ENCODE peak calls at places on chromosomes 11 and 22, in ten cellular contexts. V, J, Y, P, U, E, Z, K, N and X are unnamed samples.

GRCh38 chr22:27317961-27318360 is 483.6 kb downstream of the MN1 start:
- DNase-seq in V (no peak), J (no peak), Y (no peak), P (no peak), U (no peak), E (no peak), Z (no peak), K (no peak), N (no peak), X (no peak)

GRCh38 chr22:27438271-27438980 is 363.1 kb downstream of the MN1 start:
- DNase-seq in V (no peak), J (peak), Y (no peak), P (peak), U (no peak), E (peak), Z (peak), K (peak), N (no peak), X (no peak)

GRCh38 chr11:120660024-120660565 is 148.5 kb downstream of the GRIK4 start:
- DNase-seq in V (peak), J (peak), Y (no peak), P (no peak), U (peak), E (no peak), Z (peak), K (peak), N (peak), X (peak)

GRCh38 chr11:32333335-32333991 is 101.9 kb downstream of the WT1 start:
- DNase-seq in V (peak), J (peak), Y (peak), P (peak), U (peak), E (no peak), Z (peak), K (peak), N (peak), X (peak)

GRCh38 chr11:99383628-99384300 is 363.0 kb downstream of the CNTN5 start:
- DNase-seq in V (no peak), J (no peak), Y (no peak), P (no peak), U (no peak), E (no peak), Z (no peak), K (no peak), N (no peak), X (no peak)

GRCh38 chr11:34281256-34281655 is 76.6 kb downstream of the ABTB2 start:
- DNase-seq in V (no peak), J (peak), Y (no peak), P (no peak), U (peak), E (no peak), Z (peak), K (no peak), N (no peak), X (no peak)

GRCh38 chr11:70628881-70629844 is 230.8 kb downstream of the CTTN start:
- DNase-seq in V (no peak), J (no peak), Y (no peak), P (no peak), U (peak), E (no peak), Z (no peak), K (no peak), N (no peak), X (no peak)

GRCh38 chr11:80773919-80774318 is 1333.1 kb upstream of the TENM4 start:
- DNase-seq in V (no peak), J (no peak), Y (no peak), P (no peak), U (no peak), E (no peak), Z (no peak), K (no peak), N (no peak), X (no peak)

GRCh38 chr11:88538088-88538487 is 200.6 kb upstream of the CTSC start:
- DNase-seq in V (no peak), J (peak), Y (no peak), P (no peak), U (no peak), E (no peak), Z (peak), K (peak), N (no peak), X (no peak)

GRCh38 chr22:43066134-43066533 is 23.1 kb downstream of the TTLL1 start:
- DNase-seq in V (no peak), J (no peak), Y (no peak), P (no peak), U (peak), E (no peak), Z (no peak), K (no peak), N (no peak), X (no peak)

GRCh38 chr22:20457506-20458240 is 20.0 kb upstream of the SCARF2 start:
- DNase-seq in V (no peak), J (no peak), Y (no peak), P (peak), U (no peak), E (no peak), Z (no peak), K (no peak), N (no peak), X (no peak)

GRCh38 chr22:42364641-42365336 is 67.4 kb downstream of the NFAM1 start:
- DNase-seq in V (no peak), J (peak), Y (no peak), P (peak), U (peak), E (peak), Z (no peak), K (peak), N (no peak), X (no peak)

GRCh38 chr11:111512296-111513239 is at the start of gene BTG4:
- DNase-seq in V (peak), J (no peak), Y (no peak), P (peak), U (peak), E (no peak), Z (no peak), K (peak), N (peak), X (peak)

GRCh38 chr22:45717787-45718186 is 46.2 kb downstream of the ATXN10 start:
- DNase-seq in V (no peak), J (peak), Y (no peak), P (no peak), U (no peak), E (no peak), Z (peak), K (peak), N (no peak), X (no peak)

GRCh38 chr22:45468872-45469572 is 33.7 kb upstream of the FBLN1 start:
- DNase-seq in V (no peak), J (peak), Y (no peak), P (no peak), U (peak), E (no peak), Z (peak), K (peak), N (no peak), X (no peak)

GRCh38 chr22:30990675-30991074 is 21.6 kb downstream of the TUG1 start:
- DNase-seq in V (no peak), J (no peak), Y (no peak), P (no peak), U (no peak), E (no peak), Z (no peak), K (no peak), N (no peak), X (no peak)

GRCh38 chr11:93842461-93842860 is 8.0 kb downstream of the VSTM5 start:
- DNase-seq in V (no peak), J (peak), Y (no peak), P (no peak), U (peak), E (no peak), Z (peak), K (peak), N (no peak), X (no peak)

GRCh38 chr11:131597875-131598274 is 227.5 kb downstream of the NTM start:
- DNase-seq in V (no peak), J (no peak), Y (no peak), P (no peak), U (no peak), E (no peak), Z (no peak), K (no peak), N (no peak), X (no peak)

GRCh38 chr22:30705710-30706651 is 11.3 kb downstream of the OSBP2 start:
- DNase-seq in V (no peak), J (peak), Y (no peak), P (no peak), U (peak), E (peak), Z (peak), K (no peak), N (no peak), X (no peak)

GRCh38 chr22:19864538-19865106 is 9.9 kb upstream of the GNB1L start:
- DNase-seq in V (no peak), J (no peak), Y (no peak), P (no peak), U (no peak), E (no peak), Z (no peak), K (no peak), N (no peak), X (no peak)

GRCh38 chr11:6209801-6210200 is 4.4 kb downstream of the C11orf42 start:
- DNase-seq in V (no peak), J (no peak), Y (no peak), P (no peak), U (no peak), E (no peak), Z (no peak), K (no peak), N (no peak), X (no peak)